ENCODE peak calls at places on chromosomes 2 and 18, in nine cellular contexts. H, R, M, D, X, F, V, E and T are unnamed samples.
A peak's percentile ranks its signal among the peaks of the same experiment; 100 is the strongest.

GRCh38 chr2:167987558-167987957 is 259.8 kb downstream of the STK39 start:
- DNase-seq in V (no peak), F (no peak), H (no peak), M (no peak), R (no peak), D (no peak), X (no peak), E (no peak), T (no peak)

GRCh38 chr2:109475531-109476210 is 138.1 kb downstream of the SEPTIN10 start:
- DNase-seq in D (no peak), F (no peak), M (peak; percentile 79), R (no peak), E (no peak), H (no peak), V (no peak), X (no peak), T (peak; percentile 58)

GRCh38 chr18:12783524-12783923 is 80.7 kb downstream of the PSMG2 start:
- DNase-seq in H (no peak), X (no peak), F (no peak), M (no peak), V (no peak), R (no peak), E (no peak), D (peak; percentile 39), T (no peak)

GRCh38 chr2:113283704-113284284 is 5.1 kb upstream of the PAX8 start:
- DNase-seq in E (peak; percentile 91), V (no peak), H (no peak), F (peak; percentile 37), X (peak; percentile 60), R (peak; percentile 86), M (peak; percentile 95), D (peak; percentile 54), T (peak; percentile 96)

GRCh38 chr2:158740591-158740990 is 54.5 kb upstream of the DAPL1 start:
- DNase-seq in D (no peak), M (peak; percentile 89), H (no peak), X (no peak), F (no peak), V (no peak), E (no peak), R (peak; percentile 69), T (peak; percentile 74)

GRCh38 chr2:64860321-64860751 is 128.9 kb upstream of the SLC1A4 start:
- DNase-seq in V (no peak), F (no peak), R (no peak), M (no peak), E (no peak), X (no peak), D (no peak), H (no peak), T (no peak)

GRCh38 chr2:213279961-213280360 is 4.3 kb upstream of the SPAG16 start:
- DNase-seq in V (no peak), X (no peak), F (no peak), E (no peak), M (no peak), H (no peak), D (no peak), R (peak; percentile 48), T (no peak)

GRCh38 chr2:24054366-24055010 is 4.9 kb downstream of the FKBP1B start:
- DNase-seq in F (no peak), X (no peak), E (no peak), R (no peak), D (no peak), H (no peak), V (no peak), M (no peak), T (no peak)

GRCh38 chr18:25253136-25253535 is 98.8 kb downstream of the ZNF521 start:
- DNase-seq in M (peak; percentile 57), R (no peak), F (no peak), E (no peak), D (no peak), H (no peak), V (no peak), X (no peak), T (peak; percentile 11)

GRCh38 chr2:37414470-37414949 is 70.1 kb downstream of the QPCT start:
- DNase-seq in H (no peak), M (peak; percentile 79), E (peak; percentile 58), X (peak; percentile 69), D (peak; percentile 39), V (no peak), F (no peak), R (no peak), T (peak; percentile 70)

GRCh38 chr2:63545023-63545422 is 43.3 kb downstream of the WDPCP start:
- DNase-seq in R (no peak), D (no peak), X (no peak), F (no peak), V (no peak), H (no peak), E (no peak), M (no peak), T (no peak)

GRCh38 chr2:73944714-73945113 is 18.0 kb downstream of the DGUOK start:
- DNase-seq in E (no peak), D (no peak), R (no peak), X (no peak), M (no peak), H (no peak), F (no peak), V (no peak), T (no peak)

GRCh38 chr2:156538083-156538504 is 101.9 kb downstream of the GPD2 start:
- DNase-seq in V (no peak), X (no peak), D (no peak), M (peak; percentile 30), H (no peak), R (no peak), F (no peak), E (no peak), T (no peak)

GRCh38 chr2:186551323-186552050 is 38.4 kb upstream of the ITGAV start:
- DNase-seq in F (no peak), V (no peak), D (no peak), X (no peak), M (no peak), R (no peak), E (no peak), H (no peak), T (no peak)